ENCODE peak calls at places on chromosomes 12 and 14, in four cellular contexts. R is endodermal cell, V is fibroblast of the conjunctiva, P is Peyer's patch. N is an unnamed sample.
A peak's percentile ranks its signal among the peaks of the same experiment; 100 is the strongest.

GRCh38 chr14:105092124-105092911 is 27.1 kb upstream of the GPR132 start:
- DNase-seq in P (no peak), V (no peak), R (peak; percentile 71), N (no peak)

GRCh38 chr14:57737598-57737997 is 128.3 kb downstream of the SLC35F4 start:
- DNase-seq in V (no peak), P (no peak), R (no peak), N (no peak)

GRCh38 chr14:56131865-56132830 is 13.9 kb downstream of the PELI2 start:
- DNase-seq in P (no peak), R (no peak), V (no peak), N (no peak)

GRCh38 chr14:68951051-68951797 is 27.9 kb downstream of the ACTN1 start:
- DNase-seq in R (no peak), P (peak; percentile 47), V (peak; percentile 85), N (peak; percentile 92)

GRCh38 chr12:92601680-92602079 is 101.1 kb upstream of the PLEKHG7 start:
- DNase-seq in R (no peak), P (no peak), V (no peak), N (no peak)

GRCh38 chr12:120798696-120799095 is 73.1 kb downstream of the ACADS start:
- DNase-seq in V (no peak), P (no peak), R (no peak), N (no peak)

GRCh38 chr12:47120736-47121135 is 41.0 kb upstream of the AMIGO2 start:
- DNase-seq in R (no peak), V (no peak), P (no peak), N (no peak)

GRCh38 chr12:34389378-34390170 is 367.3 kb downstream of the ALG10 start:
- DNase-seq in V (no peak), P (no peak), R (no peak), N (no peak)

N was measured in amniotic stem cell.